ENCODE peak calls at places on chromosomes 7 and 10, in five cellular contexts. A is ovary, Q is A549, K is NB4, B is esophagus muscularis mucosa. I is an unnamed sample.

GRCh38 chr10:85612378-85612775 is 754.2 kb downstream of the GRID1 start:
- DNase-seq in K (peak), A (no peak), B (no peak), Q (no peak), I (no peak)

GRCh38 chr7:69906309-69906995 is 308.2 kb downstream of the AUTS2 start:
- DNase-seq in B (no peak), K (peak), Q (no peak), A (no peak), I (no peak)

GRCh38 chr7:47804767-47805545 is 143.3 kb downstream of the PKD1L1 start:
- DNase-seq in K (no peak), B (no peak), A (no peak), Q (no peak), I (no peak)

GRCh38 chr7:94223375-94224084 is 171.2 kb upstream of the COL1A2 start:
- DNase-seq in A (no peak), B (no peak), Q (peak), K (no peak), I (no peak)

GRCh38 chr7:98621573-98622482 is 4.7 kb downstream of the NPTX2 start:
- DNase-seq in K (no peak), A (no peak), B (no peak), Q (no peak), I (no peak)

GRCh38 chr10:114520453-114520852 is 116.2 kb upstream of the AFAP1L2 start:
- DNase-seq in K (peak), A (no peak), Q (peak), B (no peak), I (no peak)

GRCh38 chr10:60892571-60892970 is 51.4 kb downstream of the RHOBTB1 start:
- DNase-seq in Q (no peak), A (no peak), B (no peak), K (no peak), I (no peak)

GRCh38 chr7:95470452-95470851 is 15.3 kb upstream of the ASB4 start:
- DNase-seq in A (no peak), Q (peak), K (peak), B (no peak), I (no peak)

GRCh38 chr10:32190890-32191491 is 134.8 kb upstream of the KIF5B start:
- DNase-seq in Q (peak), K (peak), B (no peak), A (no peak), I (no peak)

GRCh38 chr10:101576229-101576863 is 11.7 kb downstream of the POLL start:
- DNase-seq in A (no peak), K (no peak), Q (peak), B (no peak), I (no peak)

GRCh38 chr7:69630292-69630691 is 32.0 kb downstream of the AUTS2 start:
- DNase-seq in Q (peak), B (no peak), A (no peak), K (no peak), I (no peak)

GRCh38 chr10:14936584-14936983 is 17.3 kb downstream of the DCLRE1C start:
- DNase-seq in B (no peak), A (no peak), Q (no peak), K (no peak), I (no peak)

GRCh38 chr7:137005873-137006272 is 137.4 kb downstream of the CHRM2 start:
- DNase-seq in Q (no peak), A (no peak), B (no peak), K (no peak), I (no peak)

GRCh38 chr7:36304099-36304425 is 85.6 kb upstream of the ANLN start:
- DNase-seq in B (no peak), K (no peak), Q (no peak), A (no peak), I (no peak)

GRCh38 chr10:52771534-52772455 is 789 bp downstream of the MBL2 start:
- DNase-seq in A (no peak), B (peak), Q (no peak), K (peak), I (no peak)

GRCh38 chr10:9615179-9615578 is 1402.5 kb upstream of the CELF2 start:
- DNase-seq in K (no peak), A (no peak), B (no peak), Q (no peak), I (no peak)

GRCh38 chr7:30984359-30985107 is 20.8 kb downstream of the GHRHR start:
- DNase-seq in K (peak), B (no peak), Q (peak), A (no peak), I (no peak)

GRCh38 chr10:33253411-33253810 is 81.1 kb downstream of the NRP1 start:
- DNase-seq in B (no peak), A (no peak), Q (no peak), K (no peak), I (no peak)

GRCh38 chr10:45592432-45592831 is 80.1 kb downstream of the ZFAND4 start:
- DNase-seq in A (no peak), B (no peak), K (no peak), Q (no peak), I (no peak)

GRCh38 chr10:126854726-126855125 is 50.5 kb upstream of the DOCK1 start:
- DNase-seq in K (no peak), B (no peak), A (no peak), Q (no peak), I (no peak)

GRCh38 chr10:79333513-79333912 is 13.8 kb upstream of the PPIF start:
- DNase-seq in A (no peak), K (no peak), Q (no peak), B (no peak), I (no peak)

GRCh38 chr7:55365680-55366460 is 733 bp downstream of the LANCL2 start:
- DNase-seq in Q (peak), A (peak), K (peak), B (peak), I (peak)
- TF ChIP-seq POLR2A in Q (peak), A (peak), K (peak), B (peak), I (peak)

GRCh38 chr7:2233876-2234275 is 1.1 kb upstream of the MAD1L1 start:
- DNase-seq in B (no peak), A (no peak), Q (no peak), K (no peak), I (no peak)

GRCh38 chr7:2230226-2230625 is 2.5 kb downstream of the MAD1L1 start:
- DNase-seq in A (no peak), B (no peak), K (no peak), Q (no peak), I (no peak)

GRCh38 chr7:2230882-2231281 is 1.9 kb downstream of the MAD1L1 start:
- DNase-seq in B (no peak), K (no peak), Q (no peak), A (no peak), I (no peak)

GRCh38 chr7:2231992-2232765 is 566 bp downstream of the MAD1L1 start:
- DNase-seq in B (no peak), A (no peak), Q (no peak), K (peak), I (peak)

GRCh38 chr7:2232766-2233520 is at the start of gene MAD1L1:
- DNase-seq in A (peak), B (peak), Q (peak), K (peak), I (peak)
- TF ChIP-seq POLR2A in A (no peak), B (no peak), Q (peak), K (peak), I (peak)

GRCh38 chr10:97714401-97715258 is 1.1 kb downstream of the MARVELD1 start:
- DNase-seq in A (peak), B (peak), K (peak), Q (peak), I (peak)
- TF ChIP-seq POLR2A in A (peak), B (peak), K (no peak), Q (peak), I (no peak)

GRCh38 chr7:15397159-15397550 is 164.7 kb downstream of the AGMO start:
- DNase-seq in B (no peak), Q (no peak), K (no peak), A (no peak), I (no peak)
- TF ChIP-seq POLR2A in B (no peak), Q (no peak), K (no peak), A (no peak), I (no peak)